ENCODE peak calls at places on chromosome 4, in six cellular contexts. M is heart right ventricle, K is GM13976, O is ELR, H is NCI-H1092, A is posterior cingulate gyrus. D is an unnamed sample.

GRCh38 chr4:15240764-15241163 is 187.1 kb upstream of the C1QTNF7 start:
- DNase-seq in M (no peak), K (no peak), O (peak; percentile 10), H (no peak), A (no peak), D (no peak)

GRCh38 chr4:152310223-152310622 is 225.7 kb downstream of the FBXW7 start:
- DNase-seq in M (no peak), K (no peak), O (peak; percentile 93), H (no peak), A (no peak), D (no peak)

GRCh38 chr4:98802673-98803286 is 126.2 kb downstream of the EIF4E start:
- DNase-seq in M (no peak), K (no peak), O (no peak), H (no peak), A (no peak), D (no peak)

GRCh38 chr4:56130609-56131150 is 181.9 kb downstream of the CEP135 start:
- DNase-seq in M (no peak), K (no peak), O (no peak), H (no peak), A (no peak), D (no peak)

GRCh38 chr4:25621027-25621930 is 34.4 kb upstream of the SLC34A2 start:
- DNase-seq in M (no peak), K (no peak), O (no peak), H (no peak), A (no peak), D (no peak)

GRCh38 chr4:120049732-120050494 is 16.7 kb downstream of the MAD2L1 start:
- DNase-seq in M (peak; percentile 87), K (peak; percentile 32), O (peak; percentile 83), H (peak; percentile 74), A (peak; percentile 84), D (peak; percentile 81)

GRCh38 chr4:41158756-41159155 is 55.6 kb downstream of the APBB2 start:
- DNase-seq in M (no peak), K (no peak), O (no peak), H (no peak), A (no peak), D (no peak)

GRCh38 chr4:31045724-31046318 is 325.7 kb downstream of the PCDH7 start:
- DNase-seq in M (no peak), K (no peak), O (peak; percentile 27), H (peak; percentile 23), A (no peak), D (peak; percentile 34)

GRCh38 chr4:140662082-140662869 is 93.5 kb upstream of the UCP1 start:
- DNase-seq in M (no peak), K (no peak), O (no peak), H (no peak), A (no peak), D (no peak)

GRCh38 chr4:6221851-6222760 is 21.8 kb upstream of the JAKMIP1 start:
- DNase-seq in M (peak; percentile 32), K (peak; percentile 71), O (no peak), H (peak; percentile 30), A (peak; percentile 77), D (no peak)

GRCh38 chr4:7799723-7800122 is 139.9 kb downstream of the AFAP1 start:
- DNase-seq in M (no peak), K (no peak), O (no peak), H (no peak), A (no peak), D (no peak)

GRCh38 chr4:10526431-10527222 is 69.4 kb upstream of the ZNF518B start:
- DNase-seq in M (no peak), K (no peak), O (peak; percentile 11), H (no peak), A (no peak), D (no peak)

GRCh38 chr4:21888195-21888976 is 60.2 kb downstream of the KCNIP4 start:
- DNase-seq in M (no peak), K (no peak), O (peak; percentile 96), H (no peak), A (no peak), D (no peak)

GRCh38 chr4:35463251-35463952 is 780.9 kb downstream of the ARAP2 start:
- DNase-seq in M (no peak), K (no peak), O (peak; percentile 5), H (no peak), A (no peak), D (no peak)

GRCh38 chr4:101774807-101775206 is 15.7 kb upstream of the BANK1 start:
- DNase-seq in M (no peak), K (no peak), O (no peak), H (no peak), A (no peak), D (peak; percentile 41)

GRCh38 chr4:119130365-119131065 is 5.1 kb upstream of the MYOZ2 start:
- DNase-seq in M (no peak), K (no peak), O (peak; percentile 20), H (no peak), A (no peak), D (no peak)

GRCh38 chr4:7328913-7329638 is 105.7 kb downstream of the PSAPL1 start:
- DNase-seq in M (peak; percentile 71), K (no peak), O (peak; percentile 84), H (no peak), A (no peak), D (no peak)

D was measured in Caco-2.